ENCODE peak calls at places on chromosomes 12 and 14, in eight cellular contexts. M, G, X, B, S, P, V and W are unnamed samples.
A peak's percentile ranks its signal among the peaks of the same experiment; 100 is the strongest.

GRCh38 chr12:106197906-106198623 is 49.8 kb downstream of the CKAP4 start:
- DNase-seq in M (no peak), G (no peak), X (peak; percentile 55), B (no peak), S (peak; percentile 22), P (no peak), V (no peak), W (no peak)

GRCh38 chr14:24436355-24437019 is 6.1 kb downstream of the SDR39U1 start:
- DNase-seq in M (peak; percentile 38), G (peak; percentile 53), X (peak; percentile 92), B (no peak), S (peak; percentile 50), P (no peak), V (no peak), W (peak; percentile 76)

GRCh38 chr12:13205809-13206559 is 9.5 kb downstream of the EMP1 start:
- DNase-seq in M (no peak), G (no peak), X (peak; percentile 98), B (no peak), S (peak; percentile 83), P (no peak), V (no peak), W (no peak)

GRCh38 chr12:1915082-1915968 is 3.1 kb downstream of the CACNA2D4 start:
- DNase-seq in M (peak; percentile 1), G (peak; percentile 92), X (no peak), B (no peak), S (no peak), P (peak; percentile 57), V (no peak), W (peak; percentile 31)

GRCh38 chr12:92021665-92022033 is 124.0 kb downstream of the BTG1 start:
- DNase-seq in M (peak; percentile 35), G (no peak), X (no peak), B (no peak), S (no peak), P (no peak), V (no peak), W (no peak)

GRCh38 chr12:124126950-124127349 is 153.9 kb downstream of the ZNF664 start:
- DNase-seq in M (no peak), G (no peak), X (peak; percentile 25), B (no peak), S (no peak), P (no peak), V (no peak), W (peak; percentile 64)

GRCh38 chr12:65004270-65004669 is 116.8 kb downstream of the WIF1 start:
- DNase-seq in M (no peak), G (no peak), X (peak; percentile 9), B (no peak), S (no peak), P (no peak), V (no peak), W (no peak)

GRCh38 chr14:55301722-55302121 is 30.5 kb downstream of the FBXO34 start:
- DNase-seq in M (no peak), G (no peak), X (peak; percentile 69), B (no peak), S (no peak), P (no peak), V (no peak), W (peak; percentile 48)

GRCh38 chr12:48813464-48814312 is 4.6 kb upstream of the CACNB3 start:
- DNase-seq in M (no peak), G (no peak), X (peak; percentile 36), B (no peak), S (no peak), P (no peak), V (no peak), W (no peak)

GRCh38 chr12:948238-948637 is 1.3 kb downstream of the RAD52 start:
- DNase-seq in M (no peak), G (no peak), X (no peak), B (no peak), S (no peak), P (no peak), V (no peak), W (no peak)

GRCh38 chr12:121334513-121335343 is 17.5 kb downstream of the ANAPC5 start:
- DNase-seq in M (no peak), G (peak; percentile 19), X (peak; percentile 82), B (no peak), S (peak; percentile 46), P (no peak), V (peak; percentile 45), W (peak; percentile 65)

GRCh38 chr14:102314242-102315011 is 5.1 kb upstream of the ZNF839 start:
- DNase-seq in M (peak; percentile 77), G (peak; percentile 82), X (peak; percentile 84), B (peak; percentile 85), S (peak; percentile 57), P (peak; percentile 86), V (peak; percentile 68), W (peak; percentile 81)

GRCh38 chr14:28774764-28775738 is 8.5 kb downstream of the FOXG1 start:
- DNase-seq in M (no peak), G (no peak), X (no peak), B (no peak), S (no peak), P (no peak), V (no peak), W (no peak)

GRCh38 chr14:104677506-104678332 is 11.7 kb upstream of the INF2 start:
- DNase-seq in M (peak; percentile 67), G (peak; percentile 90), X (peak; percentile 74), B (peak; percentile 81), S (no peak), P (no peak), V (no peak), W (peak; percentile 84)

GRCh38 chr14:89015016-89015415 is 190.6 kb downstream of the TTC8 start:
- DNase-seq in M (no peak), G (no peak), X (peak; percentile 37), B (no peak), S (no peak), P (no peak), V (no peak), W (no peak)

GRCh38 chr12:24565300-24565699 is 383.6 kb downstream of the BCAT1 start:
- DNase-seq in M (no peak), G (no peak), X (no peak), B (no peak), S (no peak), P (no peak), V (no peak), W (no peak)

GRCh38 chr12:124796303-124796957 is 67.2 kb downstream of the SCARB1 start:
- DNase-seq in M (no peak), G (no peak), X (no peak), B (no peak), S (no peak), P (no peak), V (no peak), W (no peak)

GRCh38 chr12:108799528-108800243 is 57.7 kb downstream of the SSH1 start:
- DNase-seq in M (no peak), G (no peak), X (peak; percentile 22), B (no peak), S (no peak), P (no peak), V (no peak), W (no peak)

GRCh38 chr12:72547593-72547992 is 275.4 kb downstream of the TRHDE start:
- DNase-seq in M (no peak), G (no peak), X (peak; percentile 11), B (no peak), S (no peak), P (no peak), V (no peak), W (no peak)

GRCh38 chr12:44217146-44217883 is 381.4 kb downstream of the TMEM117 start:
- DNase-seq in M (no peak), G (no peak), X (no peak), B (no peak), S (no peak), P (no peak), V (no peak), W (no peak)

GRCh38 chr14:36373982-36374673 is 53.7 kb upstream of the MBIP start:
- DNase-seq in M (peak; percentile 83), G (peak; percentile 79), X (peak; percentile 79), B (peak; percentile 35), S (peak; percentile 82), P (peak; percentile 82), V (peak; percentile 72), W (peak; percentile 43)

GRCh38 chr14:93033983-93034670 is 81.6 kb downstream of the ITPK1 start:
- DNase-seq in M (no peak), G (peak; percentile 50), X (no peak), B (no peak), S (no peak), P (no peak), V (no peak), W (peak; percentile 85)
- TF ChIP-seq CTCF in M (peak; percentile 41), G (peak; percentile 66), X (peak; percentile 35), B (peak; percentile 20), S (peak; percentile 34), P (no peak), V (no peak), W (peak; percentile 81)

GRCh38 chr12:10756194-10756593 is 33.1 kb upstream of the YBX3 start:
- DNase-seq in M (no peak), G (no peak), X (no peak), B (no peak), S (no peak), P (no peak), V (no peak), W (no peak)

GRCh38 chr12:10747730-10748129 is 24.6 kb upstream of the YBX3 start:
- DNase-seq in M (no peak), G (no peak), X (no peak), B (no peak), S (no peak), P (no peak), V (no peak), W (no peak)

GRCh38 chr12:10749700-10750384 is 26.7 kb upstream of the YBX3 start:
- DNase-seq in M (peak; percentile 68), G (peak; percentile 83), X (peak; percentile 98), B (peak; percentile 48), S (peak; percentile 94), P (peak; percentile 89), V (peak; percentile 82), W (peak; percentile 61)

GRCh38 chr12:10753066-10753465 is 29.9 kb upstream of the YBX3 start:
- DNase-seq in M (no peak), G (no peak), X (peak; percentile 63), B (no peak), S (no peak), P (no peak), V (no peak), W (no peak)

GRCh38 chr12:10750385-10750727 is 27.2 kb upstream of the YBX3 start:
- DNase-seq in M (no peak), G (no peak), X (no peak), B (no peak), S (no peak), P (no peak), V (no peak), W (no peak)
- TF ChIP-seq CTCF in M (peak; percentile 51), G (no peak), X (no peak), B (no peak), S (no peak), P (no peak), V (no peak), W (no peak)

GRCh38 chr14:96039633-96040311 is 610 bp downstream of the C14orf132 start:
- DNase-seq in M (peak; percentile 49), G (no peak), X (peak; percentile 14), B (peak; percentile 30), S (no peak), P (no peak), V (no peak), W (no peak)
- TF ChIP-seq CTCF in M (peak; percentile 31), G (no peak), X (no peak), B (no peak), S (no peak), P (no peak), V (no peak), W (peak; percentile 17)

DNA sequence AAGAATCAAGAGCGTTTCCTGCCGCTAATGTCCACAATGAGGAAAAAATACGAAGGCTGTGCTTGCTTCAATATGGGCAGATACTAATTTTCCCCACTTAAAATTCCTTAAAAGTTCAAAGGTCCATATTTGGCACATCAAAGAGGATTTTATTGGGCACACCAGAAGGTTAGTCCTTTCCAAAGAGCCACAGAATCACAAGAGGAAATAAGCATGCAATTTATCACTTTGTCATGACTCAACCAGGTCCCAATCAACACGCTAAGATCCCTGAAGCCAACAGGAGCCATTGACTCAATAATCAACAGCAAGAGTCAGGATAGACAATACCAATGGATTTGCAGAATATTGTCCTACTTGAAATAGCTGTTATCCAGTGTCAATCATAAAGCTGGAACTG is 80.6 kb downstream of the MAP1LC3B2 start:
- DNase-seq in M (no peak), G (no peak), X (no peak), B (no peak), S (no peak), P (no peak), V (no peak), W (no peak)
- TF ChIP-seq CTCF in M (no peak), G (no peak), X (no peak), B (no peak), S (no peak), P (no peak), V (no peak), W (no peak)